ENCODE peak calls at places on chromosomes 1 and 21, in seven cellular contexts. T is HepG2, L is SK-N-SH, P is HCT116, W is K562, S is GM12878, K is H1. D is an unnamed sample.

GRCh38 chr1:183023601-183024351 is 556 bp downstream of the LAMC1 start:
- DNase-seq in T (peak), S (no peak), P (peak), L (peak), K (peak), W (peak), D (peak)

GRCh38 chr1:9787702-9788101 is 36.1 kb downstream of the CLSTN1 start:
- DNase-seq in L (no peak), K (no peak), W (no peak), T (no peak), S (peak), P (no peak), D (no peak)

GRCh38 chr1:58149266-58149812 is 397.2 kb downstream of the OMA1 start:
- DNase-seq in L (no peak), P (no peak), S (no peak), T (no peak), W (no peak), K (no peak), D (no peak)

GRCh38 chr1:45490121-45490622 is 791 bp downstream of the TESK2 start:
- DNase-seq in S (no peak), L (no peak), K (no peak), T (no peak), W (no peak), P (no peak), D (no peak)

GRCh38 chr1:190179817-190180216 is 297.8 kb downstream of the BRINP3 start:
- DNase-seq in T (peak), S (no peak), L (no peak), W (no peak), P (no peak), K (no peak), D (peak)

GRCh38 chr1:47927165-47927564 is 70.0 kb downstream of the TRABD2B start:
- DNase-seq in L (no peak), P (no peak), W (no peak), K (no peak), T (peak), S (no peak), D (peak)

GRCh38 chr1:205493241-205494085 is 11.0 kb upstream of the CDK18 start:
- DNase-seq in L (peak), K (no peak), W (no peak), P (no peak), S (no peak), T (peak), D (no peak)

GRCh38 chr1:183235503-183235902 is 49.4 kb downstream of the LAMC2 start:
- DNase-seq in W (no peak), L (no peak), S (no peak), P (no peak), K (no peak), T (no peak), D (no peak)

GRCh38 chr1:92201973-92202372 is 15.7 kb upstream of the C1orf146 start:
- DNase-seq in W (no peak), P (no peak), S (no peak), T (no peak), L (no peak), K (no peak), D (no peak)

GRCh38 chr1:16048573-16049189 is 5.1 kb downstream of the CLCNKB start:
- DNase-seq in T (no peak), L (peak), W (peak), S (no peak), P (no peak), K (peak), D (no peak)

GRCh38 chr1:109242387-109242786 is 7.0 kb upstream of the CELSR2 start:
- DNase-seq in S (no peak), T (no peak), K (no peak), P (no peak), W (no peak), L (no peak), D (no peak)

GRCh38 chr1:87252406-87252805 is 76.3 kb upstream of the LMO4 start:
- DNase-seq in K (no peak), S (no peak), P (no peak), L (no peak), W (no peak), T (no peak), D (no peak)

GRCh38 chr1:153880962-153881361 is 41.8 kb downstream of the GATAD2B start:
- DNase-seq in T (peak), L (peak), W (peak), P (no peak), S (no peak), K (no peak), D (peak)

GRCh38 chr21:33587792-33588484 is 546 bp downstream of the DONSON start:
- DNase-seq in L (no peak), P (no peak), W (peak), T (no peak), K (no peak), S (no peak), D (peak)

GRCh38 chr1:218299416-218299815 is 14.3 kb downstream of the RRP15 start:
- DNase-seq in T (peak), L (no peak), P (peak), S (no peak), W (peak), K (no peak), D (no peak)

GRCh38 chr1:18949689-18950414 is 6.6 kb downstream of the IFFO2 start:
- DNase-seq in W (peak), S (no peak), T (peak), L (no peak), K (no peak), P (no peak), D (no peak)

GRCh38 chr1:153597206-153597605 is 15.7 kb downstream of the S100A16 start:
- DNase-seq in S (peak), P (no peak), T (peak), L (no peak), K (no peak), W (peak), D (no peak)

GRCh38 chr1:183218981-183219621 is 33.0 kb downstream of the LAMC2 start:
- DNase-seq in K (no peak), S (no peak), P (no peak), T (no peak), L (no peak), W (peak), D (no peak)

GRCh38 chr1:179298952-179299351 is 5.4 kb downstream of the SOAT1 start:
- DNase-seq in W (no peak), P (no peak), T (no peak), L (no peak), K (no peak), S (peak), D (no peak)

GRCh38 chr21:35857082-35857481 is 203.2 kb downstream of the SETD4 start:
- DNase-seq in P (no peak), L (no peak), S (no peak), T (no peak), W (no peak), K (no peak), D (no peak)

GRCh38 chr1:225835752-225836151 is 25.8 kb downstream of the EPHX1 start:
- DNase-seq in W (no peak), L (no peak), P (no peak), S (no peak), T (no peak), K (no peak), D (no peak)

GRCh38 chr21:35559128-35559831 is 501.0 kb downstream of the SETD4 start:
- DNase-seq in W (peak), P (no peak), T (no peak), K (no peak), S (no peak), L (peak), D (no peak)

GRCh38 chr1:67005068-67005467 is 48.9 kb downstream of the SLC35D1 start:
- DNase-seq in S (no peak), L (no peak), T (no peak), K (no peak), W (no peak), P (no peak), D (no peak)

GRCh38 chr1:219757890-219758289 is 145.0 kb upstream of the ZC3H11B start:
- DNase-seq in K (no peak), P (no peak), L (peak), S (no peak), W (peak), T (no peak), D (no peak)

GRCh38 chr21:46639489-46640386 is 4.3 kb downstream of the PRMT2 start:
- DNase-seq in W (no peak), T (peak), S (no peak), P (no peak), K (no peak), L (peak), D (no peak)

GRCh38 chr1:207815913-207816312 is 64.1 kb downstream of the CD46 start:
- DNase-seq in W (peak), T (no peak), L (no peak), K (no peak), P (no peak), S (no peak), D (no peak)

GRCh38 chr1:202860744-202861419 is 28.1 kb downstream of the RABIF start:
- DNase-seq in S (no peak), K (peak), P (peak), W (peak), L (peak), T (peak), D (peak)
- TF ChIP-seq JUND in S (no peak), K (peak), P (no peak), W (no peak), L (no peak), T (no peak), D (no peak)

GRCh38 chr1:12407050-12407961 is 177.5 kb downstream of the VPS13D start:
- DNase-seq in L (peak), S (peak), T (peak), K (no peak), P (peak), W (peak), D (peak)
- TF ChIP-seq JUND in L (no peak), S (no peak), T (no peak), K (no peak), P (no peak), W (no peak), D (no peak)

DNA sequence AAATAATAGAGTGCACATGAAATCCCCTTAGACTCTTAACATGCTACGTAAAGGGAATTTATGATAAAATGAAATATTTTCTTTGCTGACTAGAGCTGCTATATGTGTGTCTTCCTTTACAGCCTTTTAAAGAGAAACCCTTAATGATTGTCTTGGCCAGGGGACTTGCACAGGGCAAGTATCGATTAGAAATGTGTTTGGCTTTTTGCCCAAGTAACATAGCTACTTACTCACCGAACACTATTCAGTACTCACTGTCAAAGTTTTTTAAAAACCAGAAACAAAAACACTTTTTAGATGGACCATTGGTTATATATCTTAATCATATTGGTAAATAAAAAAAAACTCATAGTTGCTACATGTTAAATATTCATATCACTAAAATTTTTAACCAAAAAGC is 71.2 kb upstream of the KIAA1614 start:
- DNase-seq in W (no peak), P (no peak), S (no peak), K (no peak), L (no peak), T (no peak), D (no peak)
- TF ChIP-seq JUND in W (no peak), P (no peak), S (no peak), K (no peak), L (no peak), T (no peak), D (no peak)

GRCh38 chr1:164518692-164519332 is 40.2 kb upstream of the PBX1 start:
- DNase-seq in K (no peak), P (no peak), W (no peak), T (no peak), L (no peak), S (no peak), D (peak)

GRCh38 chr1:164519426-164519825 is 39.6 kb upstream of the PBX1 start:
- DNase-seq in K (no peak), T (no peak), S (no peak), L (no peak), W (no peak), P (no peak), D (no peak)

DNA sequence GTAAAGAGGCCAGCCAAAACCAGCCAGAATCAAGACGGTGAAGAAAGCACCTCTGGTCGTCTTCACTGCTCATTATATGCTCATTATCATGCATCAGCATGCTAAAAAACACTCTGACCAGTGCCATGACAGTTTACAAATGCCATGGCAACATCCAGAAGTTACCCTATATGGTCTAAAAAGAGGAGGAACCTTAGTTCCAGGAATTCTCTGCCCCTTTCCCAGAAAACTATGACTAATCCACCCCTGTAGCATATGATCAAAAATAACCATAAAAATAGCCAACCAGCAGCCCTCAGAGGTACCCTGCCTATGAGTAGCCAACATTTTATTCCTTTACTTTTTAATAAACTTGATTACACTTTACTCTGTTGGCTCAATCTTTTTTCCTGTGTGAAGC is 34.2 kb upstream of the PBX1 start:
- DNase-seq in W (peak), P (no peak), L (no peak), T (no peak), K (no peak), S (no peak), D (no peak)
- TF ChIP-seq JUND in W (no peak), P (no peak), L (no peak), T (no peak), K (no peak), S (no peak), D (no peak)

DNA sequence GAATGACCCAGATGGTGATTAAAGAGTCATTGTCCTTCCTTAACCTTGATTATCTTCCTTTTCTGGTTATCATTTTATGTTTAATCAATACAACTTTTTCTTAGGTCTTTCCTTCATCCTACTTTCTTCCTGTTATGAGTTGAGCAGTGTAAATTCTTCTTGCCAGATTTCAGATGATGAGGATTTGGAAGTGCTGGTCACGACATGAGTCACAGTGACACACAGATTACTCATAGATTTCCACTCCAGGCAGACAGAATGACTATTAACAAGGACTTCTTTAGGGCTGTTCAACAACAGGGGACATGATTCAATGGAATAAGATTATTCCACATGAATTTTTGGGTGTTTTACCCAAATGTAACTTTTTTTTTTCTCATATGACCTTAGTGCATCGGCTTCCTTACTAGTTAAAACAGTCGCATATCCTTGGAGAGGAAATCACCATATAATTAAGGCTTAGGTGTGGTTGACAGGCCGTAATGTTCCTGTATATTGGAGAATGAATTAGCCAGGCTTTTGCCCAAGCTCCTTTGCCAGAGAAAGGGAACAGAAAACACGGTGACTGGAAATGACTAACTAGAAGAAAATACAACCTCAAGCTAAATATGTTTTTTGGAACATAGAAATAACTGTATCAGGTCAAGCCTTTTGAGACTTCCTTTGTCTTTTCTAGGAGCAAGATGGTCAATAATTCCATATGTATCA is 44.2 kb downstream of the PRRX1 start:
- DNase-seq in W (no peak), P (peak), S (no peak), T (peak), L (no peak), K (no peak), D (no peak)
- TF ChIP-seq JUND in W (no peak), P (peak), S (no peak), T (no peak), L (peak), K (no peak), D (no peak)

GRCh38 chr1:159973350-159973940 is 19.4 kb upstream of the SLAMF9 start:
- DNase-seq in W (no peak), P (no peak), T (no peak), K (no peak), S (no peak), L (no peak), D (no peak)
- TF ChIP-seq JUND in W (no peak), P (no peak), T (no peak), K (no peak), S (no peak), L (no peak), D (no peak)

GRCh38 chr1:184818646-184819045 is 64.0 kb upstream of the EDEM3 start:
- DNase-seq in L (no peak), S (no peak), W (no peak), P (no peak), K (no peak), T (no peak), D (no peak)
- TF ChIP-seq JUND in L (no peak), S (no peak), W (no peak), P (no peak), K (no peak), T (no peak), D (no peak)

GRCh38 chr1:14648931-14649860 is 50.7 kb downstream of the KAZN start:
- DNase-seq in W (no peak), T (no peak), S (no peak), K (no peak), L (no peak), P (no peak), D (no peak)
- TF ChIP-seq JUND in W (no peak), T (no peak), S (no peak), K (no peak), L (no peak), P (no peak), D (no peak)

D was measured in T47D.